ENCODE peak calls at places on chromosomes 12 and 14, in seven cellular contexts. L, G, X, M, H, Q and Z are unnamed samples.

GRCh38 chr12:50686976-50687375 is 76.9 kb upstream of the ATF1 start:
- DNase-seq in L (no peak), G (no peak), X (no peak), M (no peak), H (no peak), Q (no peak), Z (no peak)

GRCh38 chr12:32983968-32984367 is 87.4 kb upstream of the PKP2 start:
- DNase-seq in L (peak), G (no peak), X (no peak), M (peak), H (no peak), Q (no peak), Z (no peak)

GRCh38 chr12:7162691-7163114 is 26.8 kb upstream of the PEX5 start:
- DNase-seq in L (no peak), G (no peak), X (peak), M (peak), H (peak), Q (peak), Z (no peak)

GRCh38 chr12:103909811-103910210 is 20.4 kb upstream of the HSP90B1 start:
- DNase-seq in L (no peak), G (no peak), X (no peak), M (peak), H (no peak), Q (no peak), Z (no peak)

GRCh38 chr14:95033851-95034622 is 123.3 kb downstream of the DICER1 start:
- DNase-seq in L (no peak), G (no peak), X (no peak), M (no peak), H (no peak), Q (no peak), Z (no peak)

GRCh38 chr12:128729628-128730121 is 94.1 kb downstream of the SLC15A4 start:
- DNase-seq in L (peak), G (no peak), X (no peak), M (peak), H (no peak), Q (no peak), Z (peak)

GRCh38 chr12:89351489-89352241 is 636 bp downstream of the DUSP6 start:
- DNase-seq in L (peak), G (peak), X (no peak), M (peak), H (peak), Q (peak), Z (no peak)

GRCh38 chr12:129911437-129912049 is 7.7 kb upstream of the TMEM132D start:
- DNase-seq in L (peak), G (no peak), X (peak), M (peak), H (peak), Q (no peak), Z (peak)

GRCh38 chr12:125122668-125123067 is 57.4 kb downstream of the AACS start:
- DNase-seq in L (no peak), G (no peak), X (no peak), M (no peak), H (no peak), Q (no peak), Z (no peak)

GRCh38 chr12:123102781-123103503 is 47.9 kb downstream of the PITPNM2 start:
- DNase-seq in L (no peak), G (no peak), X (no peak), M (peak), H (no peak), Q (no peak), Z (no peak)

GRCh38 chr14:30966415-30967363 is 58.8 kb upstream of the AP4S1 start:
- DNase-seq in L (peak), G (no peak), X (no peak), M (peak), H (no peak), Q (no peak), Z (peak)

GRCh38 chr12:53676715-53677611 is 1.1 kb upstream of the ATP5MC2 start:
- DNase-seq in L (peak), G (peak), X (peak), M (no peak), H (peak), Q (no peak), Z (no peak)

GRCh38 chr12:107992870-107993451 is 136.1 kb upstream of the WSCD2 start:
- DNase-seq in L (peak), G (no peak), X (no peak), M (peak), H (peak), Q (no peak), Z (peak)

GRCh38 chr12:6372403-6373003 is 2.9 kb downstream of the SCNN1A start:
- DNase-seq in L (peak), G (no peak), X (no peak), M (peak), H (no peak), Q (no peak), Z (peak)